ENCODE peak calls at places on chromosome 14, in nine cellular contexts. D is GM23248, P is erythroblast, T is IMR-90, E is lower leg skin, H is endothelial cell, Z is M059J, F is renal cortical epithelial cell, Y is EL. O is an unnamed sample.

GRCh38 chr14:100826371-100827139 is 637 bp downstream of the MEG3 start:
- DNase-seq in D (peak), P (no peak), T (no peak), E (no peak), H (no peak), Z (no peak), F (no peak), Y (peak), O (no peak)

GRCh38 chr14:38941485-38941884 is 161.6 kb downstream of the SEC23A start:
- DNase-seq in D (no peak), P (no peak), T (no peak), E (no peak), H (no peak), Z (no peak), F (no peak), Y (no peak), O (no peak)

GRCh38 chr14:90758959-90759358 is 57.3 kb downstream of the TTC7B start:
- DNase-seq in D (peak), P (peak), T (peak), E (peak), H (peak), Z (no peak), F (no peak), Y (peak), O (no peak)

GRCh38 chr14:65360144-65360784 is 52.3 kb upstream of the FUT8 start:
- DNase-seq in D (no peak), P (no peak), T (no peak), E (no peak), H (no peak), Z (no peak), F (peak), Y (no peak), O (no peak)

GRCh38 chr14:88255798-88256197 is 67.3 kb downstream of the KCNK10 start:
- DNase-seq in D (no peak), P (no peak), T (no peak), E (no peak), H (no peak), Z (no peak), F (no peak), Y (no peak), O (no peak)

GRCh38 chr14:67425603-67426002 is 13.6 kb upstream of the PLEK2 start:
- DNase-seq in D (no peak), P (peak), T (no peak), E (no peak), H (no peak), Z (no peak), F (no peak), Y (no peak), O (no peak)

GRCh38 chr14:77290705-77291104 is 19.7 kb upstream of the NGB start:
- DNase-seq in D (no peak), P (no peak), T (peak), E (no peak), H (no peak), Z (no peak), F (peak), Y (peak), O (peak)

GRCh38 chr14:69261761-69262331 is 1.9 kb downstream of the GALNT16 start:
- DNase-seq in D (peak), P (no peak), T (peak), E (no peak), H (peak), Z (no peak), F (no peak), Y (peak), O (no peak)

GRCh38 chr14:105151131-105151837 is 17.3 kb downstream of the JAG2 start:
- DNase-seq in D (no peak), P (no peak), T (no peak), E (no peak), H (no peak), Z (no peak), F (no peak), Y (no peak), O (no peak)

GRCh38 chr14:76870146-76870545 is 43.9 kb downstream of the LRRC74A start:
- DNase-seq in D (no peak), P (peak), T (no peak), E (no peak), H (peak), Z (peak), F (no peak), Y (peak), O (no peak)

GRCh38 chr14:88613552-88614010 is 50.7 kb downstream of the ZC3H14 start:
- DNase-seq in D (peak), P (no peak), T (peak), E (no peak), H (no peak), Z (peak), F (peak), Y (peak), O (peak)

O was measured in bronchial epithelial cell.